ENCODE peak calls at places on chromosomes 13 and 19, in four cellular contexts. O is GM12878, B is HepG2, M is K562. F is an unnamed sample.

GRCh38 chr13:48600374-48601364 is 53.1 kb upstream of the CYSLTR2 start:
- DNase-seq in B (peak), M (no peak), O (no peak), F (no peak)

GRCh38 chr13:29676535-29676934 is 81.0 kb upstream of the SLC7A1 start:
- DNase-seq in O (no peak), B (no peak), M (no peak), F (no peak)

GRCh38 chr19:49390131-49390977 is 2.3 kb downstream of the KASH5 start:
- DNase-seq in B (no peak), O (no peak), M (no peak), F (no peak)

GRCh38 chr19:46229442-46229841 is at the start of gene IGFL1:
- DNase-seq in O (no peak), M (peak), B (no peak), F (no peak)

GRCh38 chr19:34173145-34173956 is 1.0 kb downstream of the LSM14A start:
- DNase-seq in B (peak), O (no peak), M (peak), F (no peak)

GRCh38 chr13:30982911-30983310 is 50.5 kb downstream of the TEX26 start:
- DNase-seq in B (no peak), M (no peak), O (no peak), F (no peak)

GRCh38 chr13:27374650-27375049 is 49.8 kb upstream of the GTF3A start:
- DNase-seq in B (peak), O (no peak), M (peak), F (peak)

GRCh38 chr13:102877285-102877684 is 31.5 kb downstream of the ERCC5 start:
- DNase-seq in O (no peak), B (peak), M (no peak), F (no peak)

GRCh38 chr19:38134538-38135149 is 89.4 kb downstream of the DPF1 start:
- DNase-seq in M (peak), B (peak), O (no peak), F (peak)

GRCh38 chr13:51311957-51312520 is 27.5 kb upstream of the SERPINE3 start:
- DNase-seq in M (no peak), O (no peak), B (no peak), F (no peak)

DNA sequence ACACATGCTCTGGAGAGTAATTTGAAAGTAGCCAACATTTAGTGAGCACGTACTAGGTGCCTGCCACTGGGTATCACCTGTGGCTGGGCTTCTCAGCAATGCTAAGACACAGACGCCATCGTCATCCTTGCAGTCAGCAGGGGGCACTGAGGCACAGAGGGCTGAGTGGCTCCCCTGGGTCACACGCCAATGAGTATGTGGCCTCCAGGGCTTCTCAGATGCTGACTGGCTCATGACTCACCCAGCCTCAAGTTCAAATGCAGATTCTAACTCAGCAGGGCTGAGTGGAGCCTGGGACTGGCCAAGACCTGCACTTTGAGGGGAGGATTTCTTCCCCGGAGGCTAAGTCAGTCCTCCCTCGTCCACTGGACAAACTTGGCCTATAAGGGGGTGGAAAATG is 115.1 kb upstream of the CACNA1A start:
- DNase-seq in O (no peak), M (no peak), B (no peak), F (no peak)
- TF ChIP-seq SP1 in O (no peak), M (no peak), B (no peak), F (no peak)

GRCh38 chr19:3243851-3244700 is 19.6 kb downstream of the CELF5 start:
- DNase-seq in O (no peak), B (peak), M (peak), F (peak)
- TF ChIP-seq BHLHE40 in O (no peak), B (no peak), M (no peak), F (no peak)

GRCh38 chr19:5141926-5142724 is 173.2 kb downstream of the KDM4B start:
- DNase-seq in O (no peak), M (no peak), B (no peak), F (no peak)

GRCh38 chr19:5142725-5143097 is 173.8 kb downstream of the KDM4B start:
- DNase-seq in M (no peak), O (no peak), B (no peak), F (no peak)

GRCh38 chr19:5145521-5146511 is 176.9 kb downstream of the KDM4B start:
- DNase-seq in B (no peak), O (no peak), M (no peak), F (no peak)

GRCh38 chr19:5144545-5145179 is 175.7 kb downstream of the KDM4B start:
- DNase-seq in O (no peak), M (no peak), B (no peak), F (no peak)

GRCh38 chr19:5143471-5144411 is 174.8 kb downstream of the KDM4B start:
- DNase-seq in O (no peak), M (no peak), B (no peak), F (no peak)
- TF ChIP-seq TARDBP in O (no peak), M (no peak), B (no peak), F (no peak)

DNA sequence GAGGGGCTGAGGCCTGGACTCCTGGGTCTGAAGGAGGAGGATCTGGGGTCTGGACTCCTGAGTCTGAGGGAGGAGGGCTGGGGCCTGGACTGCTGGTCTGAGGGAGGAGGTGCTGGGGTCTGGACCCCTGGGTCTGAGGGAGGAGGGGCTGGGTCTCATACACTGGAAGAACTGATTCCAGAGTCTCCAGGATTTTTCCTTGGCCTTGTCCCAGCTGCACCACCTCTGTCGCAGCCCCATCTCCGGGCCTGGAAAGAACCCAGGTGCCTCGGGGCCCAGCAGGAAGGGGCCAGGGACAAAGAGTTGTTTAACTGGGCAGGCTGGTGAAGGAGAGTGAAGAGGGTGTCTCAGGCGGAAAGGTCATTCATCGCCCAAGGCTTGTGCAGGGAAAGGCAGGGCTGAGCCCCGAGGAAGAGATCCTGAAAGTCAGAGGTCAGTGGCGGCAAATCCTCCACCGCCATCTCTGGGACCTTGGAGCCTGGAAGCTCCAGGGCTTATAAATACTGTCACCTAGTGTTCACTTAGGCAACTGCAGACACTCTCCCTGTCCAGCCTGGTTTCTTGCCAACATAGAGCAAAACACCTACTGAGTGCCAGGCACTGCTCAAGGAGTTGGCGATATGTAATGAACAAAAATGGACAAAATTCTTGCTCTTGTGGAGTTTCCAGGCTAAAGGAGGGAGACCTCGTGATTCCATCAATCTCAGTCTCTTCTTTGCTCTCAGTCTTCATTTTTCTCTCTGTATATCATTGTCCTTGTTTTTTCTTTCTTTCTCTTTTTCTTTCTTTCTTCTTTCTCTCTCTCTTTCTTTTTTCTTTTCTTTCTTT is 4.4 kb upstream of the KCNN4 start:
- DNase-seq in B (peak), M (peak), O (no peak), F (peak)
- TF ChIP-seq SP1 in B (no peak), M (peak), O (no peak), F (no peak)

GRCh38 chr19:8115805-8116396 is 33.5 kb downstream of the FBN3 start:
- DNase-seq in O (no peak), M (no peak), B (no peak), F (no peak)

GRCh38 chr19:8120636-8121480 is 28.5 kb downstream of the FBN3 start:
- DNase-seq in B (no peak), O (no peak), M (no peak), F (no peak)

GRCh38 chr19:8117991-8118390 is 31.4 kb downstream of the FBN3 start:
- DNase-seq in B (no peak), O (no peak), M (no peak), F (no peak)

GRCh38 chr19:8113017-8113416 is 36.4 kb downstream of the FBN3 start:
- DNase-seq in M (no peak), B (no peak), O (no peak), F (no peak)

DNA sequence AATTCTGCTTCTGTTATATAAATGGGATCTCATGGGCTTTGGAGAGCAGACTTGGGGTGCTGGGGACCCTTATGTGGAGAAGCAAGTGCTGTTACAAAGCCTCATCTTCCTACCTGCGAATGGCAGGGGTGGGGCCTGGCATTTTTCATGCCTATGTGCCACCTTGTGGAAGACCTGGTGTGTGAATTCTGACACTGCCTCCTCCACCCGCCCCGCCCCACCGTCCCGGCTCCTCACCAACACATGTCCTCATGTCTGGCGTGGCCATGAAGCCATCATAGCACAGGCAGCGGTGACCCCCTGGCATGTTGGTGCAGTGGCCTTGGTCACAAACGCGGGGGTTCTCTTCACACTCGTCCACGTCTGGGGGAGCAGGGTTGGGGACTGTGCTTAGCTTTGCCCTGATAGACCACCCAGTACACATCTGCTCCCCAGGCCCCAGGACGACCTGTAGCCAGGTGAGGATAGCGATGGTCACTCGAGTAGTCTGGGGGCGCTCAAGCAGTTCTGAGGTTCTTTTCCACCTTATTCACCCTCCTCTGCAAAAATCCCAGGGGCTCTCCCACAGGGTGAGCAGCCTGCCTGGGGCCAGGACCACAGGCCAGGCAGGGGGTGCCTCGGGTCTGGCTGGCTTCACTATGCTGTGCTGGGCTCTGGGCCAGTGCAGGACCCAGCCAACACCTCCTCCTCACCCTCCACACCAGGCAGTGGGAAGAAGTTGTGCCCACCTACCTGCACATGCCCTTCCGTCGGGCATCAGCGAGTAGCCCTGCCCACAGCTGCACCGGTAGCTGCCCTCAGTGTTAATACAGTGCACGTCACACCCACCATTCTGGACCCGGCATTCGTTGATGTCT is 32.7 kb downstream of the FBN3 start:
- DNase-seq in M (peak), O (no peak), B (no peak), F (no peak)
- TF ChIP-seq BHLHE40 in M (no peak), O (no peak), B (no peak), F (no peak)

GRCh38 chr19:51607920-51608562 is 22.2 kb downstream of the SIGLEC5 start:
- DNase-seq in O (no peak), M (peak), B (peak), F (peak)
- TF ChIP-seq TARDBP in O (no peak), M (no peak), B (peak), F (no peak)

GRCh38 chr13:39498471-39499114 is 104.4 kb downstream of the LHFPL6 start:
- DNase-seq in B (no peak), O (no peak), M (no peak), F (no peak)

GRCh38 chr13:39496487-39496998 is 106.5 kb downstream of the LHFPL6 start:
- DNase-seq in O (no peak), B (no peak), M (no peak), F (no peak)

GRCh38 chr13:39501711-39502324 is 101.2 kb downstream of the LHFPL6 start:
- DNase-seq in B (no peak), O (no peak), M (no peak), F (no peak)

GRCh38 chr13:39503048-39503447 is 99.9 kb downstream of the LHFPL6 start:
- DNase-seq in M (no peak), O (no peak), B (no peak), F (no peak)

DNA sequence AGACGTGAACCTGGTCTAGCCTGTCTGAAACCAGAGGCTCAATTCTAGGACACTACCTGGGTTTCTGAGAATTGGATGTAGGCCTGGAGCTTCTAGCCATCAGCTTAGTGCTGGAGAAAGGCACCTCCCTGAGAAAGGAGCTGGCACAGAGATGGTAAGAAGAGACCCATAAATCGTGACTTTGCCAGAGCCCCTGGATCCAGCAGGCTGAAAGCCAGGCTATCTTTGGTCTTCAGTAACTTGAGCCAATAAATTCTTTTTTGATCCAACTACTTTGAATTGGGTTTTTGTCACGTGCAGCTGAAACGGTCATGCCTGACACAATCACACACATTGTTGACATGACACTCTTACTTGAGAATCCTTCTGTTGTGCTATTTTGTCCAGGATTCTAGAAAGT is 103.4 kb downstream of the LHFPL6 start:
- DNase-seq in O (no peak), M (no peak), B (no peak), F (no peak)
- TF ChIP-seq SP1 in O (no peak), M (no peak), B (no peak), F (no peak)

GRCh38 chr13:52432456-52432855 is 18.0 kb downstream of the VPS36 start:
- DNase-seq in B (no peak), O (no peak), M (no peak), F (no peak)

DNA sequence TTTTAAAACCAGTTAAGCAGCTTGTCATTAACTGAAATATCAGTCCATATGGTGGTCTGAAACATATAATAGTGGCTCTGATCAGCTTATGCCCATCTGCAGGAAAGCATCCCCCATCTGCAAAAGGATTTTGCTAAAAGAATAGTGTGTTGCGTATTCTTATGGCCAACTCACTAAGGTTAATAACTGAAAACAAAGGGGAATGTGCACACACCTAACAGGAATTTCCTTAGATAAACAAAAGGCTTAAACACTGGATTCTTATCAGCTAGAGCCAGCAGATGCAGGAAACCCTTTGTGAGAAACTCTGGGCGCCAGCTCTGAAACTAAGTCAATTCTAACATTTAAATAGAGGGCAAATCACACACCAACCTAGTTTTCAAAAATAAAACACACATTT is 22.1 kb downstream of the VPS36 start:
- DNase-seq in O (no peak), M (no peak), B (peak), F (no peak)
- TF ChIP-seq BHLHE40 in O (no peak), M (no peak), B (no peak), F (no peak)

GRCh38 chr19:7692417-7693088 is 9.4 kb downstream of the FCER2 start:
- DNase-seq in O (no peak), M (no peak), B (no peak), F (no peak)

GRCh38 chr19:7689165-7689564 is 8.5 kb downstream of the TRAPPC5 start:
- DNase-seq in O (no peak), M (no peak), B (no peak), F (no peak)

GRCh38 chr19:7687177-7687576 is 6.5 kb downstream of the TRAPPC5 start:
- DNase-seq in B (no peak), M (no peak), O (no peak), F (no peak)

GRCh38 chr19:7691497-7691896 is 10.4 kb downstream of the FCER2 start:
- DNase-seq in M (no peak), B (no peak), O (no peak), F (no peak)

GRCh38 chr19:7690779-7691258 is 10.2 kb downstream of the TRAPPC5 start:
- DNase-seq in O (peak), B (no peak), M (no peak), F (no peak)
- TF ChIP-seq TARDBP in O (no peak), B (no peak), M (no peak), F (no peak)

GRCh38 chr13:110911880-110912279 is 3.0 kb downstream of the ANKRD10 start:
- DNase-seq in M (no peak), O (no peak), B (no peak), F (no peak)
- TF ChIP-seq SP1 in M (no peak), O (no peak), B (no peak), F (no peak)